ENCODE peak calls at places on chromosomes 6 and 20, in six cellular contexts. Y is uterus, U is mesenchymal stem cell, V is hepatocyte, E is mammary epithelial cell, S is adrenal gland. R is an unnamed sample. For H3K4me1, the result is how much of the 10 kb centered on the place peaks cover.

GRCh38 chr6:158599635-158600034 is 39.7 kb downstream of the TMEM181 start:
- DNase-seq in V (no peak), E (no peak), S (no peak), U (no peak), Y (no peak), R (no peak)

GRCh38 chr6:4967301-4968030 is 36.4 kb downstream of the RPP40 start:
- DNase-seq in V (no peak), S (no peak), U (no peak), Y (no peak), E (no peak), R (no peak)

GRCh38 chr6:156780117-156780641 is 3.0 kb downstream of the ARID1B start:
- DNase-seq in S (peak), V (peak), E (peak), U (peak), Y (peak), R (peak)

GRCh38 chr6:46490425-46491200 is 636 bp downstream of the RCAN2 start:
- DNase-seq in S (peak), U (peak), E (no peak), Y (peak), V (peak), R (peak)

GRCh38 chr6:50527985-50528384 is 185.3 kb upstream of the TFAP2D start:
- DNase-seq in V (no peak), U (no peak), Y (no peak), E (no peak), S (no peak), R (no peak)

GRCh38 chr6:5667737-5668136 is 339.0 kb downstream of the NRN1 start:
- DNase-seq in Y (no peak), S (no peak), U (no peak), E (no peak), V (no peak), R (no peak)

GRCh38 chr6:150492941-150493340 is 106.7 kb upstream of the PLEKHG1 start:
- DNase-seq in U (no peak), Y (no peak), E (peak), V (no peak), S (no peak), R (peak)

GRCh38 chr6:106643061-106643460 is 13.7 kb downstream of the QRSL1 start:
- DNase-seq in E (no peak), Y (no peak), U (no peak), V (no peak), S (no peak), R (peak)

GRCh38 chr6:17169291-17169690 is 67.4 kb downstream of the STMND1 start:
- DNase-seq in V (no peak), S (no peak), E (no peak), U (no peak), Y (no peak), R (peak)

GRCh38 chr6:154058963-154059680 is 20.1 kb downstream of the OPRM1 start:
- DNase-seq in V (no peak), S (no peak), U (no peak), Y (no peak), E (no peak), R (no peak)

GRCh38 chr6:56915832-56916231 is 39.1 kb upstream of the BEND6 start:
- DNase-seq in Y (no peak), V (no peak), S (no peak), U (no peak), E (no peak), R (no peak)

GRCh38 chr6:97440590-97441176 is 157.7 kb upstream of the MMS22L start:
- DNase-seq in V (peak), E (peak), U (peak), Y (no peak), S (no peak), R (peak)

GRCh38 chr6:141426400-141426980 is 706.2 kb upstream of the GJE1 start:
- DNase-seq in U (no peak), V (no peak), S (no peak), Y (no peak), E (no peak), R (peak)

GRCh38 chr20:63500902-63501817 is 2.3 kb upstream of the EEF1A2 start:
- DNase-seq in U (no peak), E (no peak), S (no peak), V (no peak), Y (no peak), R (no peak)

GRCh38 chr6:84623956-84624680 is 140.3 kb downstream of the TBX18 start:
- DNase-seq in S (no peak), E (peak), U (peak), V (no peak), Y (no peak), R (peak)

GRCh38 chr6:47524136-47524840 is 46.7 kb downstream of the CD2AP start:
- DNase-seq in E (no peak), Y (no peak), S (no peak), V (peak), U (peak), R (peak)

GRCh38 chr6:35489066-35489465 is 7.8 kb downstream of the TEAD3 start:
- DNase-seq in V (no peak), S (no peak), Y (no peak), E (no peak), U (no peak), R (no peak)
- H3K4me1 ChIP-seq in V (half or more), S (under half), Y (half or more), E (half or more), U (half or more), R (under half)

GRCh38 chr6:139295906-139296305 is 4.1 kb upstream of the TXLNB start:
- DNase-seq in Y (no peak), S (peak), E (no peak), V (no peak), U (no peak), R (no peak)

GRCh38 chr6:139290787-139291294 is 957 bp downstream of the TXLNB start:
- DNase-seq in S (peak), V (no peak), Y (peak), U (peak), E (no peak), R (peak)

GRCh38 chr6:139288496-139289040 is 3.2 kb downstream of the TXLNB start:
- DNase-seq in E (no peak), U (no peak), Y (no peak), V (no peak), S (no peak), R (no peak)

GRCh38 chr6:139289233-139289632 is 2.6 kb downstream of the TXLNB start:
- DNase-seq in V (no peak), E (no peak), S (no peak), U (no peak), Y (no peak), R (no peak)

DNA sequence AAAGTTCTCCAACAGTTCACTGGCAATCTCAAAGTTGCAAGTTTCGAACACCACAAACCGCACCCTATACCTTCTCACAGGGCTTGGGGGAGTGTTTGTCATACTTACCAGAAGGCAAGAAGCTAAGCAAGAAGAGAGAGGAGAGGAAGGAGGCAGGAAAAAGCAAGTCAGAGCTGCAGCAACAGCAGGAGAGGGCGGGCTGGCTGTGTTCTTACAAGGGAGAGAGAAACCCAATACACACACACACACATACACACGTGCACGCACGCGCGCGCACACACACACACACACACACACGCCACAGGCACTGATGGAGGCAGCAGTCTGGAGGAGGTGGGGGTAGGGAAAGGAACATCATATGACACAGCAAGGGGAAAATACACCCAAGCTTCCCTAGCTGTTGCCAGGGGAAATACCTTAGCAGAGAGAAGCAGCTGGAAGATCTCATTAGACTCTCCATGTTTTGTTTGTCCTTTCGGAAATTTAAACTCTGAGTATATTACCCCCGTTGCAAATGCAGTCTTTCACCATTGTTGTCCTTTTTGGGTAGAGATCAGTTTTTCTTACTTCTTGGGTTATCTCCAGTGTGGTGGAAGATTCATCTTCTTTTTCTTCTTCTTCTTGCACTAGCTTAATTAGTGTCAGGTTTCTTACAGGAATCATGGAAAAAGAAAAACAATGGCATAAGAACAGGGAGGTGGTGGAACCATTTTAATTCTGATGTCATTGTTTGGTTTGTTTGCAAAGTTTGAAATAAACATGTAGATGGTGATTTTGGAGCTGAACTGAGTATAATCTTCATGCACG is at the start of gene TXLNB:
- DNase-seq in S (peak), Y (peak), V (peak), U (peak), E (peak), R (peak)
- H3K27ac ChIP-seq in S (peak), Y (peak), V (peak), U (no peak), E (peak), R (peak)

DNA sequence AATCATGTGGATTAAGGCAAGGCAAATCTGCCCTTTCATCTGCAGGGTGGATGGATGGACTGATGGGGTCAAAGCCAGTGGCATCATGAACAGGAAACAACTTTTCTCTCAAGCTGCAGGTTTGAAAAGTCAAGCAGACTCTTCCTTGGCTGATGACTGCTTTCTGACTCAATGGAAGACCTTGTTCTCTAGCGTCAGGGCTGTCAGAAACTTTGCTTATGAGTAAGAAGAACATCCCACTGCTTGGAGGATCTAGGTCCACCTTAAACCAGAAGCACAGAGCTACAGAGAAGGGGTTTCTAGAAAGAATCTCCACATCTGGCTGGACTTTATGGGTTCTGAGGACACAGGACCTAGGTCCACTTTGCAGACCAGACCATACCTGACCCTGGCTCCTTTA is 36.3 kb upstream of the CST5 start:
- DNase-seq in V (no peak), S (no peak), E (peak), Y (no peak), U (no peak), R (peak)
- H3K4me3 ChIP-seq in V (no peak), S (no peak), E (no peak), Y (no peak), U (no peak), R (no peak)

GRCh38 chr6:135191508-135192255 is 10.6 kb downstream of the MYB start:
- DNase-seq in V (no peak), Y (no peak), U (no peak), S (no peak), E (no peak), R (no peak)

GRCh38 chr6:135195522-135195921 is 14.4 kb downstream of the MYB start:
- DNase-seq in E (no peak), V (no peak), S (no peak), U (no peak), Y (no peak), R (no peak)

GRCh38 chr6:135193221-135193620 is 12.1 kb downstream of the MYB start:
- DNase-seq in V (no peak), E (no peak), U (no peak), S (no peak), Y (no peak), R (no peak)

GRCh38 chr6:135195045-135195444 is 13.9 kb downstream of the MYB start:
- DNase-seq in U (no peak), E (no peak), Y (no peak), S (no peak), V (no peak), R (no peak)

GRCh38 chr6:135192256-135193174 is 11.4 kb downstream of the MYB start:
- DNase-seq in U (no peak), V (no peak), E (no peak), Y (no peak), S (no peak), R (no peak)
- H3K4me1 ChIP-seq in U (under half), V (under half), E (under half), Y (under half), S (under half), R (under half)

DNA sequence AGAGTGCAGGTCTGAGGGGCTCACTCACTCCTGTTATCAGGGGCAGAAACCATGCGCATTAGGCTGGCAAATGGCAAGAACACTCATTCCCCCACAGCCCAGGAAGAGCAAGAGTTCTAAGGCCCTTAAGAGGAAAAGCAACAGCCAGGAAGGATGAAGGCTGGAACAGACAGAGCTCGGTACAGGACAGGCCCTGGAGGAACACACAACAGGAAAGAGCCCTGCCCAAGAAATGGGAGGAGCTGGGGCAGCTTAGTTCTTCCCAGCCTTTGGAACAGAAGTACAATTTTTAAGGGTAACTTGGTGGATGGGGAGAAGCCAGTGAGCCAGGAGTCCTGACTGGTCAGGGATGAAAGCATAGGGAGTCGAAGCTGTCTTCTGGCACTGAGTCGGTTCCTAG is 32.4 kb downstream of the OR2B2 start:
- DNase-seq in Y (no peak), U (no peak), V (no peak), E (no peak), S (no peak), R (no peak)
- H3K27ac ChIP-seq in Y (no peak), U (no peak), V (no peak), E (no peak), S (no peak), R (no peak)

GRCh38 chr6:134114918-134115714 is 62.7 kb upstream of the SLC2A12 start:
- DNase-seq in Y (no peak), U (no peak), S (no peak), E (no peak), V (no peak), R (no peak)
- H3K4me3 ChIP-seq in Y (no peak), U (no peak), S (no peak), E (no peak), V (no peak), R (no peak)

GRCh38 chr20:25032478-25033183 is 25.3 kb downstream of the ACSS1 start:
- DNase-seq in S (no peak), E (peak), V (no peak), U (no peak), Y (peak), R (no peak)
- H3K4me1 ChIP-seq in S (under half), E (under half), V (under half), U (under half), Y (under half), R (under half)

GRCh38 chr20:5074050-5074674 is 45.6 kb downstream of the PCNA start:
- DNase-seq in Y (no peak), V (no peak), U (no peak), E (no peak), S (no peak), R (no peak)
- H3K27ac ChIP-seq in Y (no peak), V (no peak), U (no peak), E (peak), S (peak), R (peak)